ENCODE peak calls at places on chromosomes 2 and 18, in eight cellular contexts. K is uterus, V is tibial nerve, B is transverse colon, T is thyroid gland, U is suprapubic skin, A is heart left ventricle, G is adrenal gland. Q is an unnamed sample.

GRCh38 chr18:23798824-23799223 is 109.6 kb downstream of the LAMA3 start:
- DNase-seq in K (no peak), V (no peak), B (no peak), T (no peak), U (no peak), A (no peak), G (no peak), Q (no peak)

GRCh38 chr2:47870668-47871540 is 35.4 kb downstream of the FBXO11 start:
- DNase-seq in K (no peak), V (no peak), B (no peak), T (no peak), U (no peak), A (no peak), G (no peak), Q (no peak)

GRCh38 chr2:207156451-207157161 is 9.1 kb downstream of the KLF7 start:
- DNase-seq in K (no peak), V (no peak), B (no peak), T (no peak), U (no peak), A (no peak), G (no peak), Q (no peak)

GRCh38 chr2:17257194-17257909 is 260.9 kb downstream of the RAD51AP2 start:
- DNase-seq in K (no peak), V (no peak), B (no peak), T (no peak), U (no peak), A (no peak), G (no peak), Q (no peak)

GRCh38 chr2:128635361-128635900 is 316.8 kb upstream of the HS6ST1 start:
- DNase-seq in K (no peak), V (no peak), B (no peak), T (peak; percentile 39), U (peak; percentile 37), A (no peak), G (peak; percentile 76), Q (peak; percentile 45)

GRCh38 chr2:161134547-161135518 is 25.4 kb upstream of the TANK start:
- DNase-seq in K (no peak), V (no peak), B (no peak), T (peak; percentile 78), U (no peak), A (peak; percentile 15), G (no peak), Q (no peak)

GRCh38 chr2:12008425-12009061 is 262.1 kb downstream of the LPIN1 start:
- DNase-seq in K (no peak), V (no peak), B (no peak), T (no peak), U (no peak), A (no peak), G (no peak), Q (no peak)

GRCh38 chr2:136423516-136423996 is 305.6 kb upstream of the CXCR4 start:
- DNase-seq in K (peak; percentile 21), V (peak; percentile 16), B (peak; percentile 70), T (peak; percentile 68), U (peak; percentile 87), A (peak; percentile 49), G (peak; percentile 66), Q (peak; percentile 73)

GRCh38 chr2:77025714-77026113 is 496.5 kb downstream of the LRRTM4 start:
- DNase-seq in K (no peak), V (no peak), B (no peak), T (no peak), U (no peak), A (no peak), G (no peak), Q (no peak)
- H3K27me3 ChIP-seq in K (no peaks in the 10 kb centered on the region), V (no peaks in the 10 kb centered on the region), B (no peaks in the 10 kb centered on the region), T (no peaks in the 10 kb centered on the region), U (no peaks in the 10 kb centered on the region), A (no peaks in the 10 kb centered on the region), G (no peaks in the 10 kb centered on the region), Q (no peaks in the 10 kb centered on the region)

GRCh38 chr18:7579176-7579922 is 12.2 kb downstream of the PTPRM start:
- DNase-seq in K (no peak), V (no peak), B (no peak), T (no peak), U (no peak), A (no peak), G (no peak), Q (no peak)
- H3K27ac ChIP-seq in K (no peak overlapping the region), V (no peak overlapping the region), B (no peak overlapping the region), T (no peak overlapping the region), U (no peak overlapping the region), A (no peak overlapping the region), G (no peak overlapping the region), Q (no peak overlapping the region)

GRCh38 chr2:239008004-239008403 is 160.1 kb downstream of the TWIST2 start:
- DNase-seq in K (peak; percentile 1), V (peak; percentile 3), B (no peak), T (no peak), U (peak; percentile 54), A (no peak), G (no peak), Q (peak; percentile 37)
- TF ChIP-seq POLR2A in K (no peak), V (no peak), B (no peak), T (no peak), U (no peak), A (no peak), G (no peak), Q (no peak)

GRCh38 chr2:72148391-72148974 is 821 bp upstream of the CYP26B1 start:
- DNase-seq in K (no peak), V (no peak), B (no peak), T (no peak), U (no peak), A (no peak), G (no peak), Q (peak; percentile 65)

GRCh38 chr2:72146357-72147302 is 1.0 kb downstream of the CYP26B1 start:
- DNase-seq in K (no peak), V (peak; percentile 11), B (no peak), T (no peak), U (no peak), A (peak; percentile 6), G (no peak), Q (peak; percentile 62)

GRCh38 chr2:72148975-72149555 is 1.4 kb upstream of the CYP26B1 start:
- DNase-seq in K (peak; percentile 14), V (peak; percentile 42), B (peak; percentile 46), T (peak; percentile 40), U (no peak), A (peak; percentile 32), G (peak; percentile 48), Q (peak; percentile 72)

GRCh38 chr2:72147303-72147970 is at the start of gene CYP26B1:
- DNase-seq in K (peak; percentile 8), V (peak; percentile 13), B (no peak), T (no peak), U (no peak), A (peak; percentile 17), G (no peak), Q (peak; percentile 60)

DNA sequence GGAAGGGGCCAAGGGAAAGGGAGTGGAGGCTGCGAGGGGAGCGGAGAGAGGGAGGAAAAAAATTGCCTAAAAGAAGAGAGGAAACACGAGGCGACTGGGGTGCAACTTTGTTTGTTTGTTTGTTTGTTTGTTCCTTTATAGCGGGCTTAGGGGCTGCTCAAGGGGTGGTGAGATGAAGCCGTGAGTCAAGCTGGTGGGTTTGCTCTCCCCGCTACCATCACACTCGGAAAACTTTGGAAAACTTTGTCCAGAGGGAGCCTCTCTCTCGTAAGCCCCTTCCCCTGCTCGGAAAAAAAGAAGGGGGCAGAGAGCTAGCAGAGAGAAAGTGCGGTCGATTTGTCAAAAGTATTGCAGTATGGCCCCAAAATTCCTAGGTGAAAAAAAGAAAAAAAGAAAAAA is 308 bp upstream of the CYP26B1 start:
- DNase-seq in K (no peak), V (no peak), B (no peak), T (no peak), U (no peak), A (no peak), G (no peak), Q (no peak)
- H3K27me3 ChIP-seq in K (peaks cover 38% of the 10 kb centered on the region), V (peaks cover 2% of the 10 kb centered on the region), B (peaks cover 67% of the 10 kb centered on the region), T (peaks cover 30% of the 10 kb centered on the region), U (peaks cover 73% of the 10 kb centered on the region), A (peaks cover 61% of the 10 kb centered on the region), G (peaks cover 49% of the 10 kb centered on the region), Q (peaks cover 38% of the 10 kb centered on the region)

GRCh38 chr2:227627769-227628168 is 10.5 kb downstream of the SCYGR4 start:
- DNase-seq in K (no peak), V (no peak), B (no peak), T (no peak), U (no peak), A (no peak), G (no peak), Q (no peak)

GRCh38 chr2:227623225-227623624 is 5.9 kb downstream of the SCYGR4 start:
- DNase-seq in K (no peak), V (no peak), B (no peak), T (no peak), U (no peak), A (no peak), G (no peak), Q (no peak)

GRCh38 chr2:227625420-227625819 is 8.1 kb downstream of the SCYGR4 start:
- DNase-seq in K (no peak), V (no peak), B (no peak), T (no peak), U (no peak), A (no peak), G (no peak), Q (no peak)

GRCh38 chr2:227629435-227629834 is 12.1 kb downstream of the SCYGR4 start:
- DNase-seq in K (no peak), V (no peak), B (no peak), T (no peak), U (no peak), A (no peak), G (no peak), Q (no peak)

DNA sequence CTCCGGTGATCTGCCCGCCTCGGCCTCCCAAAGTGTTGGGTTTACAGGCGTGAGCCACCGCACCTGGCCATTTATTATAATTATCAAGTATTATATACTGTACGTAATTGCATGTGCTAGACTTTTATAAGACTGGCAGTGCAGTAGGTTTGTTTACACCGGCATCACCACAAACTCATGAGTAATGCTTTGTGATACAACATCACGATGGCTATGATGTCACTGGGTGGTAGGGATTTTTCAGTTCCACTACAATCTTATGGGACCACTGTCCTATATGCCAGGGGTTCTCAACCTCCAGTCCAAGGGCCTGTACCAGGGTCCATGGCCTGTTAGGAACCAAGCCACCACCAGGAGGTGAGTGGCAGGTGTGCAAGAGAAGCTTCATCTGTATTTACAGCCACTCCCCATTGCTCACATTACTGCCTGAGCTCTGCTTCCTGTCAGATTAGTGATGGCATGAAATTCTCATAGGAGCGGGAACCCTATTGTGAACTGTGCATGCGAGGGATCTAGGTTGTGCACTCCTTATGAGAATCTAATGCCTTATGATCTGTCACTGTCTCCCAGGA is 9.4 kb downstream of the SCYGR4 start:
- DNase-seq in K (no peak), V (no peak), B (no peak), T (no peak), U (no peak), A (no peak), G (no peak), Q (no peak)
- H3K27ac ChIP-seq in K (no peak overlapping the region), V (no peak overlapping the region), B (no peak overlapping the region), T (no peak overlapping the region), U (no peak overlapping the region), A (no peak overlapping the region), G (no peak overlapping the region), Q (no peak overlapping the region)

DNA sequence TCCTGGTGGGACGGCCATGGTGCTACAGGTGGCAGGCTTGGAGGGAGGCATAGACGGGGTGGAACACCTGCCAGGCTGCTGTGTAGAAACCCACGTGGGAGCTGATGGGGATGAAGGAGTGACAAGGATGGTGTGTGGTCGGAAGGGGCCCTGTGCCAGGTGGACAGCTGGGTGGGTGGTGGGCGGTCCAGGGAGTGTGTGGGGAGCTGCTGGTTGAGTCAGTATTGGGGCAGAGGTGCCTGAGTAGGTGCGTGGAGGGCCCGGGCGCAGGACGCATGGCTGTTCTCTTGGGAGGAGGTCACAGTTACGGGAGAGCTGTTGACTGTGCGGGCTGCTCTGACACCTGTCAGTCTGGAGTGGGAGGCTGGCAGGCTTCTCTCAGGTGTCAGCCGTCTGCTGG is 12.6 kb upstream of the D2HGDH start:
- DNase-seq in K (no peak), V (no peak), B (no peak), T (no peak), U (no peak), A (no peak), G (no peak), Q (no peak)
- TF ChIP-seq POLR2A in K (no peak), V (no peak), B (no peak), T (no peak), U (no peak), A (no peak), G (no peak), Q (no peak)

Q was measured in sigmoid colon.